ENCODE peak calls at places on chromosomes 1 and 21, in seven cellular contexts. B, H, Z, C, S, U and T are unnamed samples.
A peak's percentile ranks its signal among the peaks of the same experiment; 100 is the strongest.

GRCh38 chr1:49906365-49906764 is 117.4 kb downstream of the AGBL4 start:
- DNase-seq in C (no peak), Z (no peak), H (no peak), U (no peak), S (no peak), B (no peak), T (no peak)

GRCh38 chr1:10113501-10113900 is 80.7 kb downstream of the UBE4B start:
- DNase-seq in U (no peak), C (no peak), H (no peak), Z (no peak), B (no peak), S (no peak), T (no peak)

GRCh38 chr1:27575861-27576331 is 28.0 kb downstream of the AHDC1 start:
- DNase-seq in Z (no peak), B (peak; percentile 61), S (peak; percentile 34), C (peak; percentile 47), U (peak; percentile 79), H (no peak), T (peak; percentile 38)

GRCh38 chr1:11358991-11359390 is 86.0 kb downstream of the UBIAD1 start:
- DNase-seq in H (no peak), B (no peak), Z (no peak), S (no peak), U (no peak), C (no peak), T (no peak)

GRCh38 chr1:232709339-232709738 is 79.4 kb upstream of the SIPA1L2 start:
- DNase-seq in U (no peak), B (peak; percentile 33), C (no peak), S (no peak), H (no peak), Z (no peak), T (no peak)

GRCh38 chr1:28045777-28046176 is 42.6 kb downstream of the EYA3 start:
- DNase-seq in C (no peak), S (peak; percentile 71), U (no peak), B (no peak), Z (no peak), H (no peak), T (no peak)

GRCh38 chr1:172640146-172640545 is 18.8 kb upstream of the FASLG start:
- DNase-seq in H (no peak), B (no peak), C (no peak), S (no peak), U (no peak), Z (no peak), T (no peak)

GRCh38 chr1:39919545-39919944 is 17.8 kb upstream of the MYCL start:
- DNase-seq in C (no peak), H (no peak), Z (no peak), B (peak; percentile 81), U (peak; percentile 86), S (peak; percentile 74), T (peak; percentile 80)

GRCh38 chr1:183633676-183634343 is 1.8 kb downstream of the ARPC5 start:
- DNase-seq in U (peak; percentile 40), S (peak; percentile 93), B (peak; percentile 92), H (no peak), Z (no peak), C (peak; percentile 43), T (peak; percentile 84)

GRCh38 chr1:161989801-161990200 is 33.9 kb downstream of the OLFML2B start:
- DNase-seq in H (no peak), U (no peak), Z (no peak), B (no peak), C (no peak), S (no peak), T (no peak)

GRCh38 chr1:212488436-212489283 is 55.9 kb downstream of the NENF start:
- DNase-seq in Z (peak; percentile 93), C (peak; percentile 35), S (peak; percentile 93), B (peak; percentile 92), U (peak; percentile 79), H (no peak), T (peak; percentile 81)

GRCh38 chr1:183143576-183144315 is 42.3 kb upstream of the LAMC2 start:
- DNase-seq in C (no peak), H (no peak), Z (no peak), S (no peak), B (no peak), U (no peak), T (no peak)

GRCh38 chr1:92587445-92587844 is 100.7 kb upstream of the GFI1 start:
- DNase-seq in S (no peak), Z (no peak), B (no peak), U (peak; percentile 31), H (no peak), C (no peak), T (peak; percentile 44)

GRCh38 chr1:223500560-223501425 is 107.6 kb downstream of the CCDC185 start:
- DNase-seq in S (peak; percentile 98), B (peak; percentile 87), C (no peak), U (no peak), Z (no peak), H (no peak), T (no peak)

GRCh38 chr1:39791838-39792237 is 3.2 kb upstream of the BMP8B start:
- DNase-seq in C (no peak), U (no peak), H (no peak), Z (no peak), S (no peak), B (no peak), T (no peak)

GRCh38 chr1:50644447-50645105 is 221.3 kb upstream of the DMRTA2 start:
- DNase-seq in B (no peak), H (no peak), S (no peak), Z (no peak), C (no peak), U (no peak), T (no peak)

DNA sequence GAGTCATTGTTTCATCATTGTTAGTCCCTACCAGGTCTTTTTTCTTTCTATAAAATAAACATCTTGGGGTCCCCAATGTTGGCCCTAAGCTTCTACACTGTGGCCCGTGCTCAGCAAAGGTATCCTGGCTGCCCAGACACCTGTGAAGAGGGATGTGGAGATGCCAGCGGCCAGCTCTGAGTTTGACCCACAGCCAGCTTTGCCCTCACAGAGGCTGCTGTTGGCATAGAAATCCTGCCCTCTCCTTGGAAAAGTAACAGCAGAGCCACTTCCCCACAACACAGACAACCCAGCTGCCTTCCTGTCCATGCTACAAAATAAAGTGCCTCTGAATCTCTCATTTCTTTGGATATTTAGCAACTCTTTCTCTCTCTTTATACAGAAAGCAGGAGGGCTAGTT is 6.0 kb downstream of the TRIM62 start:
- DNase-seq in B (no peak), C (no peak), S (no peak), H (no peak), U (no peak), Z (peak; percentile 52), T (no peak)
- TF ChIP-seq CTCF in B (no peak), C (no peak), S (no peak), H (no peak), U (no peak), Z (no peak), T (no peak)

GRCh38 chr1:46487818-46488218 is 1.8 kb upstream of the DMBX1 start:
- DNase-seq in Z (no peak), U (no peak), S (peak; percentile 29), H (no peak), B (peak; percentile 44), C (no peak), T (peak; percentile 15)
- TF ChIP-seq CTCF in Z (no peak), U (peak; percentile 28), S (peak; percentile 36), H (peak; percentile 29), B (peak; percentile 49), C (peak; percentile 15), T (peak; percentile 29)

DNA sequence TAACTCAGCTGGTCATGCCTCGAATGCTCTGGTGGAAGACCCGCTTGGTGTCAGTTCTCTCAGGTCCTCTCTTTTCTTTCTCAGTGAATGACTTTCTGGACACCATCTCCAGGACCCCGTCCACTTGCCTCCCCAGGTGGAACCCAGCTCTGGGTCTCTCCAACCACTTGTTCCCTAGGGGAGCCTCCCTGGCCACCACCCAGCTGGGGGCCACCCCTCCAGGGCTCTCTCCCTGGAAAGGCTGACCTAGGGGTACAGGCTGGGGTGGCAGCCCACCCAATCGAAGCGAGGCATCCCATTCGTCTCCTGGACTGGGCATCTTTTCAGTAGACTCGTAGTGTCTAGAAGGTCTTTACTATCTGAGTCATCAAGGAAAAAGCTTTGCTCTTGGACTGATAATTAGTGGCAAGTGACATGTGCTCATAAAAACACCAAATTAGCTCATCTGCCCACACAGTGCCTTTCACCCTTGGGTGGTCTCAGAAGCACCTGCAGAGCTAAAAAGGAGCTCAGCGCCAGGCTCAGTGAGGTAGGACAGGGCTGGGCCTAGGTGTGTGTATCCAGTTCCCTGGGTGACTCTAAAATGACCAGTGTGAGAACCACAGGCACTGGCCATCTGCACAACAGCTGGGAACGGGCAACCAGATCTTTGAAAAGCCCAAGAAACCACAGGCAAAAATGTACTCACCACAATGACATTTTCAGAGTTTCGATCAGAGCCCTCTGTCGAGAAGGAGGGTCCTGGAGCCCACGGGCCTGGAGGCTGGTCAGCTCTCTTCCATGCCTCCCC is 2.4 kb upstream of the PDXK start:
- DNase-seq in C (no peak), S (no peak), Z (no peak), H (no peak), B (no peak), U (peak; percentile 78), T (peak; percentile 83)
- TF ChIP-seq CTCF in C (no peak), S (no peak), Z (no peak), H (no peak), B (no peak), U (no peak), T (no peak)

GRCh38 chr1:88736633-88737248 is 52.7 kb downstream of the PKN2 start:
- DNase-seq in H (no peak), U (no peak), C (no peak), Z (no peak), S (peak; percentile 67), B (peak; percentile 68), T (peak; percentile 49)
- TF ChIP-seq CTCF in H (peak; percentile 56), U (peak; percentile 48), C (peak; percentile 71), Z (no peak), S (peak; percentile 80), B (peak; percentile 77), T (peak; percentile 55)

GRCh38 chr1:152774875-152775274 is at the start of gene LCE1F:
- DNase-seq in Z (no peak), U (no peak), H (no peak), S (no peak), B (no peak), C (no peak), T (peak; percentile 9)

GRCh38 chr1:152770411-152770810 is 4.5 kb upstream of the LCE1F start:
- DNase-seq in Z (no peak), U (no peak), C (no peak), B (no peak), H (no peak), S (no peak), T (no peak)

GRCh38 chr1:152768847-152769533 is 6.0 kb upstream of the LCE1F start:
- DNase-seq in B (no peak), S (no peak), H (no peak), Z (no peak), C (no peak), U (no peak), T (no peak)
- TF ChIP-seq CTCF in B (no peak), S (no peak), H (no peak), Z (no peak), C (no peak), U (no peak), T (no peak)

GRCh38 chr21:40950970-40951369 is 104.0 kb upstream of the DSCAM start:
- DNase-seq in S (no peak), C (no peak), U (no peak), H (no peak), Z (no peak), B (no peak), T (no peak)
- TF ChIP-seq CTCF in S (no peak), C (no peak), U (no peak), H (no peak), Z (no peak), B (no peak), T (no peak)